ENCODE peak calls at places on chromosomes 12 and 14, in seven cellular contexts. F is uterus, S is small intestine, A is pancreas, R is HepG2, O is left ventricle myocardium inferior, X is ovary. Q is an unnamed sample.

GRCh38 chr12:94265521-94265920 is 117.1 kb downstream of the PLXNC1 start:
- DNase-seq in X (no peak), F (no peak), S (no peak), R (no peak), A (no peak), O (no peak), Q (no peak)

GRCh38 chr12:49825360-49825970 is 2.7 kb downstream of the NCKAP5L start:
- DNase-seq in O (peak; percentile 46), X (no peak), R (no peak), A (no peak), F (no peak), S (no peak), Q (peak; percentile 79)

GRCh38 chr12:68038650-68039049 is 49.4 kb downstream of the IFNG-AS1 start:
- DNase-seq in S (no peak), R (no peak), F (no peak), X (no peak), O (no peak), A (no peak), Q (no peak)

GRCh38 chr12:6430124-6430989 is 14.4 kb upstream of the CD27 start:
- DNase-seq in A (peak; percentile 63), S (peak; percentile 82), R (peak; percentile 72), F (peak; percentile 92), X (peak; percentile 86), O (peak; percentile 67), Q (peak; percentile 93)

GRCh38 chr14:59358105-59358504 is 107.1 kb downstream of the GPR135 start:
- DNase-seq in A (no peak), S (no peak), O (peak; percentile 54), X (no peak), R (peak; percentile 36), F (no peak), Q (no peak)

GRCh38 chr12:120742207-120742536 is 16.5 kb downstream of the ACADS start:
- DNase-seq in S (no peak), F (no peak), R (no peak), A (no peak), O (peak; percentile 40), X (peak; percentile 84), Q (no peak)

GRCh38 chr14:61699092-61699491 is 3.8 kb downstream of the HIF1A start:
- DNase-seq in F (no peak), X (no peak), S (no peak), O (no peak), R (no peak), A (no peak), Q (no peak)

GRCh38 chr12:22285871-22286270 is 48.6 kb downstream of the ST8SIA1 start:
- DNase-seq in S (no peak), A (no peak), R (no peak), X (no peak), F (no peak), O (no peak), Q (no peak)

GRCh38 chr12:100632445-100632892 is 59.0 kb downstream of the GAS2L3 start:
- DNase-seq in R (peak; percentile 4), S (peak; percentile 42), O (no peak), X (no peak), F (no peak), A (no peak), Q (no peak)

GRCh38 chr12:16606117-16606200 is at the start of gene LMO3:
- DNase-seq in R (no peak), X (no peak), F (no peak), S (no peak), O (no peak), A (no peak), Q (no peak)

GRCh38 chr12:16607895-16608294 is 1.9 kb upstream of the LMO3 start:
- DNase-seq in O (no peak), A (no peak), S (no peak), X (no peak), R (no peak), F (peak; percentile 22), Q (no peak)

GRCh38 chr12:16605666-16606116 is 271 bp downstream of the LMO3 start:
- DNase-seq in F (peak; percentile 20), R (peak; percentile 9), A (no peak), S (no peak), O (no peak), X (no peak), Q (no peak)

GRCh38 chr12:16606201-16606849 is 363 bp upstream of the LMO3 start:
- DNase-seq in O (no peak), R (no peak), F (peak; percentile 39), A (peak; percentile 73), X (peak; percentile 25), S (peak; percentile 6), Q (peak; percentile 77)

GRCh38 chr12:16606936-16607335 is 974 bp upstream of the LMO3 start:
- DNase-seq in S (no peak), O (no peak), R (no peak), F (peak; percentile 31), X (no peak), A (no peak), Q (no peak)
- H3K27me3 ChIP-seq in S (no peaks in the 10 kb centered on the region), O (peaks cover 82% of the 10 kb centered on the region), R (no peaks in the 10 kb centered on the region), F (no peaks in the 10 kb centered on the region), X (no peaks in the 10 kb centered on the region), A (no peaks in the 10 kb centered on the region), Q (no peaks in the 10 kb centered on the region)

GRCh38 chr14:99333214-99333613 is 61.2 kb upstream of the BCL11B start:
- DNase-seq in S (no peak), R (no peak), A (no peak), F (no peak), X (no peak), O (no peak), Q (peak; percentile 52)

GRCh38 chr14:99327458-99328250 is 55.7 kb upstream of the BCL11B start:
- DNase-seq in O (no peak), S (no peak), A (no peak), R (no peak), X (no peak), F (no peak), Q (no peak)

GRCh38 chr14:99331796-99332195 is 59.8 kb upstream of the BCL11B start:
- DNase-seq in O (no peak), A (peak; percentile 23), F (no peak), S (no peak), X (no peak), R (no peak), Q (peak; percentile 21)

GRCh38 chr14:99329711-99330315 is 57.8 kb upstream of the BCL11B start:
- DNase-seq in X (no peak), O (no peak), A (no peak), R (no peak), S (no peak), F (no peak), Q (peak; percentile 39)

DNA sequence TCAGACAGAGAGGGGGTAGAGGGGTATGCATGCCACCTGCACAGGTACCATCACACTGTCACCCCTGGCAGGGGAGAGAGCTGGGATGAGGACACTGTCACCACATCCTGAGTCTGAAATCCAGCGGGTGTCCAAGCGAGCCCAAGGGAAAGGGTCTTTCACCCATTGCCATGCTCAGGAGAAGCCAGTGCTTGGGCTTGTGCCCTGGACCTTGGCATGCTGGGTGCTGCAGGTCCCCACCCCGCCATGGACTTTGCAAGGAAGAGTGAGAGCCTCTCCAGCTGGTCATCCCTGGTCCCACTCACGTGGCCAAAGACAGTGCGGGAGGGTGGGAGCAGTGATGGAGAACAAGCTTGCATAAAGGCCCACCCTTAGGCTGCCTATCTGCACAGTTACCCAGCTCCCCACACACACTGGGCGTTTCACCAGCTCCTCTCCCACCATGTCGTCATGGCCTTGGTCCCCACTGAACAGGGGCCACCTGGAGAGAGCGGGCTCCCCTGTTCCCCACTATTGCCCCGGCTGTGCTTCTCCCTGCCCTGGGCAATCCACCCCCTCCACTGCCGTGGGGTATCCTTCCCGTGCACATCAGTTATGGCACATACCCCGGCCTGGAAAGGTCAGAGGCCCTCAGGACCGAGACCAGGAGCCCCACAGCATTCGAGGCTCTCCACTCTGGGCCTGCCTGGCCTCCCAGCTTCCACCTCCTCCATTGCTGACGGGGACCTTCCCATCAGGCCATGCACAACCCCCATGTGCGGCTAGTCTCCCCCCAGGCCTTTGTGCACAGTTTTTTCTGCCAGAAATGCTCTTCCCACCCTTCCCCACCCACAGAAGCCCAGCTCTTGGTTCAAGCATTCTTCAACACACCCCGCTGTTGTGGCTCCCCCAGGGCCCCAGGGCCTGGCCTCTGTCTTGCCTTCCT is 58.6 kb upstream of the BCL11B start:
- DNase-seq in O (no peak), A (no peak), R (no peak), X (no peak), S (no peak), F (no peak), Q (no peak)
- H3K27me3 ChIP-seq in O (peaks cover 51% of the 10 kb centered on the region), A (no peaks in the 10 kb centered on the region), R (no peaks in the 10 kb centered on the region), X (no peaks in the 10 kb centered on the region), S (no peaks in the 10 kb centered on the region), F (no peaks in the 10 kb centered on the region), Q (no peaks in the 10 kb centered on the region)

DNA sequence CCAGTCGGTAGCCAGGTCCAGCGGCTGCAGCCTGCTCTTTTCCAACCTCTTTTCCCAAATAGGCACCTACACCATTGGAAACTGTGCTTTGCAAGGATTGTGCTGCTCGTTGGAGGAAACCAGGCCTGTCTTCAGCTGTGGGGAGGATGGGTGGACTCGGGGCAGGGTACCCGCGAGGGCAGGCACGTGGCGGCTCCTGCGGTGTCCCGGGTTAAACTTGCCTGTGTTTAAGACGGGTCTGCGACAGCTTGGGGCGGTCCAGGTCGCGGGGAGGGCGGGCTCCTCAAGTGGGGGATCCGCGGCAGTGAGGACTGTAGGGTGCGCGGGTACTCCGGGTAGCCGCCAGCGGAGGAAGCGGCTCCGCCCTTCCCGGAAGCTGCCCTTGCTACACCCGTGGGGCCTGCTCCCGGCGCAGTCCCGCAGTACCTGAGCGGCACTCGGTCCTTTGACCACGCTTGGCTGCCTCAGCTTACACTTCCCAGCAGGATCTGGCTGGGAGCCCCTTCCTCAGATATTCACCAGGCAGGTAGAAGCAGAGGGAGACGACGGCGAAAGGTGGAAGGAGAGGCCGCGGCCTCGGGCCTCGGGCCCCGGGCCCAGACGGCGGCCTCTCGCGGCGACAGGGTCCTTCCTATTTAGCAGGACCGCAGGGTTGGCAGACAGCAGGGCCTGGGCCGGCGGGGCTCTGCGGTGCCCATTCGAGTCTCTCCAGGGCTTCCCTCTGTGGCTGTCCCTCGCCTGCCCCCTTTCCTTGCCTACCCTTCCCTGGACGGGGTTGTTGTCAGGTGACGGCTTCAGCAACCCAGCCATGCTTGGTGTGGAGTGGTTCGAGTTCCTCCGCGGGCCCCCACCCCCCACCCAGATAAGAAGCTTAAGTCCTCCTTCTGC is 2.9 kb downstream of the TTC6 start:
- DNase-seq in F (no peak), S (no peak), O (no peak), X (no peak), A (peak; percentile 59), R (no peak), Q (no peak)
- H3K27me3 ChIP-seq in F (peaks cover 24% of the 10 kb centered on the region), S (no peaks in the 10 kb centered on the region), O (peaks cover 100% of the 10 kb centered on the region), X (no peaks in the 10 kb centered on the region), A (peaks cover 40% of the 10 kb centered on the region), R (no peaks in the 10 kb centered on the region), Q (no peaks in the 10 kb centered on the region)

DNA sequence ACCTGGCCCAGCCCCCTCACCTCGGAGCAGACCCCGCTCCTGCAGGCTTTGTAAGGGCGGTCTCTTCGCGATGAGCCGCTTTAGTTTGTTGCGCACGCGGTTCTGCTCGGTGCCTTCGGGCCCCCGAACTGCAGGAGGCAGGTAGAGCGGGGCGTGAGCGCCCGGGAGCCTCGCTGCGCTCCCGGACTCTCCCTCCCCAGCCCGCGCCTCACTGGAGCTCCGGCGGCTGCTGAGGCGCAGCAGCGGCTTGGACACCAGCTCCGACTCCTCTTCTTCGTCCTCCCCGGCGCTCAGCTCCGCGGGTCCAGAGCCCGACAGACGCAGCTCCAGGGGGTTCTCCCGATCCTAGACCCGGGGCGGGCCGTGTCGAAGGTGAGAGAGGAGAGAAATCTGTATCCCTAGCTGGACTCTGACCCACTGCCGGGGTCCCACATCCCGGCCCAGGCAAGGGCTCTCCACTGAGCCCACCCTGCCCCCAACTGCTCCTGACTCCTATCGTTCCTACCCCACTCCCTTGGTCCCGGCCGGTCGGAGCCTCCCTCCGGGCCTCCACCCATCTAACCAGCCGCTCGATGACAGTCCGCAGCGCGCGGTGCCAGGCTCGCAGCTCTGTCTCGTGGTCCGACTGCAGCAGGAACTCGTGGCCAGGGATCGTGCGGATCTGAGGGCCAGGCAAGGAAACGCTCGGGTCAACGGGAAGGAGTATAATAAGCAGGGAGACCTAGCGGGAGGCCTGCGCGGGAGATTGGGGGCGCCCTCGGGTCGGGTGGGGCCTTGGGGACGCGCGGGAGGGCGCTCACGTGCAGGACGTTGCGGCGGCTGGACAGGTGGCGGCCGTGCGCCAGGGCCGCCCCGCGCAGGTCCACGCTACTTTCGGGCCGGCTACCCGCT is 4.2 kb downstream of the ARHGAP9 start:
- DNase-seq in F (no peak), O (no peak), X (no peak), A (peak; percentile 79), R (no peak), S (no peak), Q (no peak)
- H3K27me3 ChIP-seq in F (peaks cover 8% of the 10 kb centered on the region), O (peaks cover 99% of the 10 kb centered on the region), X (no peaks in the 10 kb centered on the region), A (peaks cover 4% of the 10 kb centered on the region), R (peaks cover 8% of the 10 kb centered on the region), S (no peaks in the 10 kb centered on the region), Q (no peaks in the 10 kb centered on the region)